ENCODE peak calls at places on chromosome 12, in ten cellular contexts. P is mammary epithelial cell, Q is AG04450, X is fibroblast of the conjunctiva, C is SW480, O is hypothalamus, U is progenitor cell of endocrine pancreas, V is thoracic aorta, M is COR-L47, N is neuronal stem cell. B is an unnamed sample.

GRCh38 chr12:1911598-1912575 is 6.6 kb downstream of the CACNA2D4 start:
- DNase-seq in P (no peak), Q (no peak), X (no peak), C (no peak), O (no peak), U (peak; percentile 9), V (no peak), M (peak; percentile 52), N (no peak), B (peak; percentile 68)

GRCh38 chr12:6620137-6620884 is 13.1 kb upstream of the CHD4 start:
- DNase-seq in P (no peak), Q (no peak), X (no peak), C (no peak), O (no peak), U (peak; percentile 85), V (no peak), M (no peak), N (no peak), B (no peak)

GRCh38 chr12:47651368-47652254 is 54.2 kb downstream of the RPAP3 start:
- DNase-seq in P (peak; percentile 55), Q (peak; percentile 42), X (peak; percentile 63), C (peak; percentile 76), O (no peak), U (no peak), V (no peak), M (peak; percentile 6), N (peak; percentile 17), B (peak; percentile 49)

GRCh38 chr12:49098035-49098451 is 3.4 kb upstream of the DHH start:
- DNase-seq in P (no peak), Q (no peak), X (peak; percentile 20), C (no peak), O (no peak), U (peak; percentile 39), V (no peak), M (no peak), N (peak; percentile 76), B (no peak)

GRCh38 chr12:77382096-77382742 is 316.9 kb upstream of the E2F7 start:
- DNase-seq in P (no peak), Q (no peak), X (no peak), C (no peak), O (no peak), U (no peak), V (no peak), M (no peak), N (no peak), B (no peak)

GRCh38 chr12:124347805-124348658 is 53.1 kb downstream of the RFLNA start:
- DNase-seq in P (no peak), Q (no peak), X (no peak), C (no peak), O (no peak), U (no peak), V (no peak), M (no peak), N (no peak), B (no peak)

GRCh38 chr12:42932937-42933336 is 343.4 kb upstream of the PRICKLE1 start:
- DNase-seq in P (no peak), Q (no peak), X (no peak), C (no peak), O (no peak), U (no peak), V (no peak), M (no peak), N (no peak), B (no peak)

GRCh38 chr12:111780615-111781014 is 13.9 kb downstream of the ALDH2 start:
- DNase-seq in P (peak; percentile 63), Q (no peak), X (no peak), C (no peak), O (no peak), U (no peak), V (no peak), M (no peak), N (no peak), B (no peak)

GRCh38 chr12:111409403-111410228 is 3.9 kb downstream of the SH2B3 start:
- DNase-seq in P (peak; percentile 29), Q (no peak), X (no peak), C (peak; percentile 35), O (no peak), U (no peak), V (peak; percentile 13), M (no peak), N (no peak), B (no peak)

GRCh38 chr12:109098142-109098652 is 800 bp downstream of the UNG start:
- DNase-seq in P (no peak), Q (no peak), X (peak; percentile 44), C (no peak), O (no peak), U (no peak), V (no peak), M (no peak), N (no peak), B (no peak)

GRCh38 chr12:132630672-132631071 is 12.1 kb downstream of the P2RX2 start:
- DNase-seq in P (no peak), Q (no peak), X (no peak), C (no peak), O (no peak), U (no peak), V (no peak), M (no peak), N (no peak), B (no peak)

GRCh38 chr12:88706286-88706685 is 126.0 kb upstream of the KITLG start:
- DNase-seq in P (peak; percentile 22), Q (no peak), X (no peak), C (no peak), O (no peak), U (no peak), V (no peak), M (no peak), N (no peak), B (no peak)

GRCh38 chr12:90871697-90872096 is 83.3 kb downstream of the CCER1 start:
- DNase-seq in P (no peak), Q (no peak), X (no peak), C (no peak), O (no peak), U (no peak), V (no peak), M (no peak), N (no peak), B (no peak)

GRCh38 chr12:4934651-4935050 is 24.9 kb downstream of the KCNA1 start:
- DNase-seq in P (peak; percentile 23), Q (no peak), X (no peak), C (peak; percentile 27), O (no peak), U (no peak), V (no peak), M (no peak), N (no peak), B (no peak)

GRCh38 chr12:96150442-96150841 is 43.7 kb upstream of the ELK3 start:
- DNase-seq in P (no peak), Q (no peak), X (no peak), C (no peak), O (no peak), U (no peak), V (no peak), M (no peak), N (no peak), B (no peak)

GRCh38 chr12:39763071-39763893 is 143.7 kb upstream of the ABCD2 start:
- DNase-seq in P (no peak), Q (no peak), X (no peak), C (no peak), O (no peak), U (no peak), V (no peak), M (no peak), N (no peak), B (no peak)

GRCh38 chr12:116303929-116304328 is 26.4 kb upstream of the MED13L start:
- DNase-seq in P (no peak), Q (no peak), X (no peak), C (no peak), O (no peak), U (no peak), V (no peak), M (no peak), N (no peak), B (no peak)

GRCh38 chr12:106861984-106862894 is 87.8 kb downstream of the RIC8B start:
- DNase-seq in P (peak; percentile 34), Q (peak; percentile 47), X (peak; percentile 70), C (no peak), O (no peak), U (no peak), V (no peak), M (no peak), N (no peak), B (no peak)

GRCh38 chr12:38316391-38317129 is at the start of gene ALG10B:
- DNase-seq in P (peak; percentile 94), Q (peak; percentile 94), X (peak; percentile 91), C (peak; percentile 93), O (peak; percentile 84), U (peak; percentile 80), V (peak; percentile 71), M (peak; percentile 75), N (peak; percentile 93), B (peak; percentile 95)

GRCh38 chr12:12626471-12626870 is 14.8 kb downstream of the CREBL2 start:
- DNase-seq in P (no peak), Q (no peak), X (no peak), C (no peak), O (no peak), U (no peak), V (no peak), M (no peak), N (no peak), B (no peak)

GRCh38 chr12:126069549-126070165 is 1004.4 kb downstream of the AACS start:
- DNase-seq in P (peak; percentile 36), Q (no peak), X (peak; percentile 8), C (peak; percentile 20), O (no peak), U (peak; percentile 52), V (no peak), M (peak; percentile 44), N (peak; percentile 76), B (peak; percentile 27)

GRCh38 chr12:225012-225411 is 11.1 kb upstream of the SLC6A12 start:
- DNase-seq in P (no peak), Q (no peak), X (no peak), C (no peak), O (no peak), U (no peak), V (no peak), M (no peak), N (no peak), B (no peak)

GRCh38 chr12:103495158-103495782 is 498 bp downstream of the C12orf42 start:
- DNase-seq in P (peak; percentile 45), Q (no peak), X (no peak), C (no peak), O (no peak), U (no peak), V (no peak), M (peak; percentile 92), N (peak; percentile 82), B (peak; percentile 84)

GRCh38 chr12:120598674-120599463 is 17.7 kb upstream of the POP5 start:
- DNase-seq in P (peak; percentile 34), Q (no peak), X (no peak), C (peak; percentile 33), O (no peak), U (no peak), V (no peak), M (no peak), N (no peak), B (no peak)

GRCh38 chr12:131101006-131101405 is 147.3 kb downstream of the ADGRD1 start:
- DNase-seq in P (no peak), Q (no peak), X (no peak), C (no peak), O (no peak), U (no peak), V (no peak), M (no peak), N (no peak), B (no peak)

GRCh38 chr12:15323530-15323929 is 1.2 kb downstream of the PTPRO start:
- DNase-seq in P (peak; percentile 19), Q (no peak), X (no peak), C (no peak), O (no peak), U (no peak), V (no peak), M (no peak), N (no peak), B (no peak)

GRCh38 chr12:64675795-64676194 is 65.5 kb downstream of the RASSF3 start:
- DNase-seq in P (peak; percentile 45), Q (no peak), X (no peak), C (peak; percentile 52), O (no peak), U (no peak), V (peak; percentile 71), M (no peak), N (no peak), B (no peak)

GRCh38 chr12:125540580-125541204 is 475.5 kb downstream of the AACS start:
- DNase-seq in P (no peak), Q (no peak), X (no peak), C (no peak), O (no peak), U (no peak), V (no peak), M (no peak), N (no peak), B (no peak)

B was measured in NCI-H2107.